ENCODE peak calls at places on chromosomes 2 and 18, in ten cellular contexts. G, B, P, L, Y, N, I, W, K and S are unnamed samples.

GRCh38 chr2:39667142-39667880 is 1.6 kb downstream of the TMEM178A start:
- DNase-seq in K (no peak), W (no peak), B (no peak), I (no peak), P (no peak), G (no peak), Y (no peak), N (no peak), L (no peak), S (no peak)

GRCh38 chr2:26847663-26848335 is at the start of gene DPYSL5:
- DNase-seq in P (no peak), G (no peak), W (peak), N (peak), Y (no peak), L (peak), K (no peak), I (no peak), B (no peak), S (peak)

GRCh38 chr18:3224223-3224622 is 4.5 kb upstream of the MYOM1 start:
- DNase-seq in W (no peak), K (no peak), P (no peak), B (no peak), N (no peak), L (no peak), Y (no peak), I (no peak), G (no peak), S (no peak)

GRCh38 chr2:190646780-190647626 is 1.9 kb upstream of the NAB1 start:
- DNase-seq in W (no peak), L (no peak), G (no peak), K (no peak), I (no peak), N (no peak), P (no peak), Y (no peak), B (no peak), S (no peak)

GRCh38 chr18:70380915-70381896 is 92.4 kb downstream of the SOCS6 start:
- DNase-seq in B (no peak), G (no peak), Y (no peak), P (no peak), W (no peak), K (no peak), L (peak), I (no peak), N (peak), S (peak)

GRCh38 chr2:65478498-65479135 is 46.2 kb upstream of the SPRED2 start:
- DNase-seq in I (no peak), B (no peak), N (no peak), G (no peak), P (no peak), L (no peak), Y (no peak), K (no peak), W (no peak), S (no peak)

GRCh38 chr18:49123431-49123830 is 172.7 kb upstream of the SMAD7 start:
- DNase-seq in I (no peak), B (no peak), Y (no peak), G (peak), K (no peak), N (no peak), W (no peak), L (no peak), P (no peak), S (no peak)

GRCh38 chr2:109527079-109527478 is 86.7 kb downstream of the SEPTIN10 start:
- DNase-seq in L (no peak), W (no peak), I (no peak), N (no peak), P (peak), G (no peak), Y (no peak), K (no peak), B (no peak), S (no peak)

GRCh38 chr18:50816767-50817166 is 3.0 kb downstream of the MRO start:
- DNase-seq in G (no peak), Y (no peak), P (no peak), N (no peak), B (no peak), W (no peak), I (no peak), L (no peak), K (no peak), S (no peak)

GRCh38 chr2:233334915-233335314 is 19.4 kb upstream of the DGKD start:
- DNase-seq in Y (no peak), G (no peak), P (no peak), K (no peak), W (no peak), B (no peak), I (no peak), L (no peak), N (no peak), S (no peak)

GRCh38 chr2:12649602-12650400 is 66.9 kb upstream of the TRIB2 start:
- DNase-seq in I (no peak), P (no peak), B (no peak), L (no peak), N (no peak), Y (no peak), K (no peak), W (peak), G (no peak), S (peak)

GRCh38 chr2:122564843-122565242 is 809.4 kb downstream of the TSN start:
- DNase-seq in W (no peak), K (no peak), I (no peak), L (no peak), N (no peak), Y (no peak), P (no peak), B (no peak), G (no peak), S (no peak)

GRCh38 chr2:86443601-86444000 is 2.4 kb downstream of the KDM3A start:
- DNase-seq in L (no peak), W (no peak), Y (no peak), I (no peak), G (no peak), P (no peak), B (no peak), N (no peak), K (no peak), S (no peak)

GRCh38 chr2:86442642-86443005 is 1.5 kb downstream of the KDM3A start:
- DNase-seq in B (peak), P (peak), K (peak), L (peak), G (peak), I (peak), W (peak), Y (peak), N (peak), S (peak)

GRCh38 chr2:86441789-86442641 is 844 bp downstream of the KDM3A start:
- DNase-seq in G (peak), Y (peak), N (peak), L (peak), B (peak), I (peak), W (peak), P (peak), K (peak), S (peak)

GRCh38 chr2:86445436-86445835 is 4.3 kb downstream of the KDM3A start:
- DNase-seq in B (no peak), Y (no peak), K (no peak), W (no peak), P (no peak), N (no peak), I (no peak), L (no peak), G (no peak), S (no peak)

GRCh38 chr2:86446060-86446459 is 4.9 kb downstream of the KDM3A start:
- DNase-seq in K (no peak), I (no peak), B (no peak), Y (no peak), N (no peak), W (no peak), L (no peak), G (peak), P (no peak), S (no peak)
- H3K4me3 ChIP-seq in K (no peak), I (no peak), B (no peak), Y (no peak), N (no peak), W (no peak), L (no peak), G (no peak), P (no peak), S (no peak)

DNA sequence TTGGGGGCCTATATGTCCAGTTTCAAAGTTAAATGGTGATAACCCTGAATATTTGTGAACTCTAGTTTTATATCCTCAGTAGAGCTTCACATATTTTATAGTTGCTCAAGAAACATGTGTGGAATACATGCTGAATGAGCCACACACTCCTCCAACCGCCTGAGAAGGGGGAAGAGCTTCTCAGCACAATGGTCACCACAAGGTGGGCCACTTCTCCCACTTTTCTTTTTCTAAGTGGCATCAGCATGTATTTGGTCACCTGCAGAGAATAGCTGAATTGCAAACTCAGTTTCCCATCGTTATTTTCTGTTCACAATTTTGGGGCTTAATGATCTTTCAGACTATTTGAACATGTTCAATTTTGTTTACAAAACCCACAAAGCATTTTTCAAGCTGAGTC is 340.5 kb downstream of the PARD3B start:
- DNase-seq in Y (no peak), G (peak), B (no peak), N (peak), I (no peak), P (no peak), W (no peak), K (peak), L (no peak), S (no peak)
- TF ChIP-seq CTCF in Y (no peak), G (no peak), B (no peak), N (no peak), I (no peak), P (no peak), W (no peak), K (no peak), L (no peak), S (no peak)

GRCh38 chr2:229586746-229587705 is 127.3 kb downstream of the DNER start:
- DNase-seq in Y (peak), I (peak), B (peak), P (peak), L (peak), K (peak), N (peak), G (peak), W (peak), S (peak)
- H3K4me3 ChIP-seq in Y (peak), I (no peak), B (peak), P (peak), L (peak), K (peak), N (no peak), G (peak), W (no peak), S (peak)

DNA sequence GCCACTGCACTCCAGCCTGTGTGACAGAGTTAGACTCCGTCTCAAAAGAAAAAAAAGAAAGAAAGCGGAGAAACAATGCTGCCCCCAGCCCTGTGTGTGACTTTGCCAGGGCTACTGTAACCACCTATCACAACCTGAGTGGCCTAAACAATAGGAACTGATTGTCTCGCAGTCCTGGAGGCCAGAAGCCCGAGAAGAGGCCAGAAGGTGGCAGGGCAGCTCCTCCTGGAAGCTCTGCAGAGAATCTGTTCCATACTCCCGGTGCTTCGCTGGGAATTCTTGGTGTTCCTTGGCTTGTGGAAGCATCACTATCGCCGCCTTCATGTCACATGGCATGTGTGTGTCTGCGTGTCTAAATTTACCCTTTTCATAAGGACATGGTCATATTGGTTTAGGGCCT is 14.4 kb upstream of the RAB17 start:
- DNase-seq in W (no peak), P (no peak), B (peak), K (peak), Y (no peak), I (no peak), G (peak), L (no peak), N (no peak), S (no peak)
- TF ChIP-seq CTCF in W (no peak), P (no peak), B (no peak), K (peak), Y (peak), I (peak), G (peak), L (no peak), N (peak), S (no peak)

GRCh38 chr2:49069829-49070228 is 84.5 kb downstream of the FSHR start:
- DNase-seq in K (no peak), N (no peak), G (no peak), B (no peak), P (no peak), L (no peak), Y (no peak), I (no peak), W (no peak), S (no peak)

GRCh38 chr2:49068613-49069012 is 85.7 kb downstream of the FSHR start:
- DNase-seq in P (no peak), K (no peak), Y (no peak), I (no peak), L (no peak), G (no peak), B (no peak), N (peak), W (no peak), S (no peak)

DNA sequence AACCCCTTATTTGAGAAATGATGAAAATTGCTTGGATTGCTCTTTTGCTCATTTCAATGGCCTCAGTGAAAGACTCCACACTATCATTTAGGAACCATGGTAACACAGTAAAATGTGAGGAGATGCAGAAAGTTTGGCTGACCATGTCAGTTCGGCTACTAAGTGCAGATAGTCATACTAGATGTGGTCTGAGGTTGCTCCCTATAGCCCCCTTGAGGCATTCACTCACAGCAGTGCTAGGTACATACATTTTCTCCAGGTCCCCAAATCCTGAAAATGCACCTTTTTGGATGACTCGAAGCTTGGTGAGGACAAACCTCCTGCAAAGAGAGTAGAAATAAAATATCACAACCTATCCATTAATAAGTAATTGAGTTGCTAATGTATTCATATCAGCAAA is 86.3 kb downstream of the FSHR start:
- DNase-seq in W (no peak), P (no peak), L (no peak), Y (no peak), K (no peak), I (no peak), G (no peak), N (no peak), B (no peak), S (no peak)
- H3K4me3 ChIP-seq in W (no peak), P (no peak), L (no peak), Y (no peak), K (no peak), I (no peak), G (no peak), N (no peak), B (no peak), S (no peak)

GRCh38 chr2:168602846-168603406 is 146.9 kb downstream of the CERS6 start:
- DNase-seq in P (no peak), Y (no peak), K (no peak), G (no peak), W (no peak), I (no peak), N (no peak), B (no peak), L (no peak), S (no peak)
- TF ChIP-seq CTCF in P (no peak), Y (no peak), K (no peak), G (no peak), W (no peak), I (no peak), N (no peak), B (no peak), L (no peak), S (no peak)

GRCh38 chr2:213149949-213150314 is 1.5 kb downstream of the IKZF2 start:
- DNase-seq in I (no peak), B (no peak), K (no peak), N (no peak), G (no peak), Y (no peak), P (no peak), W (no peak), L (no peak), S (no peak)

GRCh38 chr2:213147550-213147949 is 3.9 kb downstream of the IKZF2 start:
- DNase-seq in B (no peak), W (no peak), I (no peak), L (no peak), P (no peak), G (no peak), N (no peak), Y (no peak), K (no peak), S (no peak)

GRCh38 chr2:213148572-213149331 is 2.7 kb downstream of the IKZF2 start:
- DNase-seq in N (no peak), I (no peak), G (no peak), L (no peak), P (no peak), B (no peak), K (no peak), Y (no peak), W (no peak), S (no peak)

GRCh38 chr2:213150315-213150951 is 979 bp downstream of the IKZF2 start:
- DNase-seq in B (peak), L (no peak), I (no peak), G (peak), K (peak), P (no peak), N (peak), W (no peak), Y (peak), S (peak)

DNA sequence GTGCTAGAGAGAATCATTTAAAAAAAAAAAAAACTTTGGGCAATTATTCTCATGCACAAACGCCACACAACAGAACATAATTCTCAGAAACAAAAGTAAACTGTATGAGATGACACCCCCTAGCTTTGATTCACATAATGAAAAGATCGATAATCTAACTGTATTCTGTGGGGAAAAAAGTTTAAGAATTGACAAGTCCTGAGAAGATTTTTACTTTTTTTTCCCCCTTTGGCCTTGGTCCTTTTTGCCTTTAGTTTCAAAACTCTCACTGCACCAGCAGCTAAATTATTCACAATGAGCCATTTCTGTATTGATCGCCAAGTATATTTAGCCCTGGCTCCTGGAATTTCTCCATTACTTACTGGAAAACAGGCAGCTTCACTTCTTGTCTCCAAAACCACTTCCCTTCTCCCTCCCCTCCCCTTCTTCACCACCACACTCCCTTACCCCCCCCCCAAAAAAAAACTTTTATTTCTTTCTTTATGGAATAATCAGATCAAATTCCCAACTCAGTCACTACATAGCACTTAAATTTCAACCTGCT is 2.0 kb downstream of the IKZF2 start:
- DNase-seq in N (no peak), W (no peak), K (peak), Y (no peak), B (no peak), I (no peak), L (no peak), G (peak), P (no peak), S (no peak)
- H3K4me3 ChIP-seq in N (peak), W (peak), K (peak), Y (peak), B (peak), I (peak), L (peak), G (peak), P (peak), S (peak)